ENCODE peak calls at places on chromosomes 3 and 15, in seven cellular contexts. One of them, this sample, is unnamed.

GRCh38 chr3:125140817-125141595 is 71.5 kb downstream of the SLC12A8 start:
- DNase-seq in gastrocnemius medialis: no peak
- DNase-seq in breast epithelium: no peak
- DNase-seq in sigmoid colon: no peak
- DNase-seq in ovary: no peak
- DNase-seq in uterus: no peak
- DNase-seq in heart left ventricle: no peak
- DNase-seq in this sample: no peak

GRCh38 chr3:105806361-105806760 is 62.5 kb downstream of the CBLB start:
- DNase-seq in heart left ventricle: no peak
- DNase-seq in ovary: no peak
- DNase-seq in sigmoid colon: no peak
- DNase-seq in gastrocnemius medialis: no peak
- DNase-seq in breast epithelium: no peak
- DNase-seq in uterus: no peak
- DNase-seq in this sample: no peak

GRCh38 chr15:38793181-38793580 is 228.6 kb upstream of the RASGRP1 start:
- DNase-seq in uterus: no peak
- DNase-seq in ovary: no peak
- DNase-seq in gastrocnemius medialis: no peak
- DNase-seq in breast epithelium: no peak
- DNase-seq in sigmoid colon: no peak
- DNase-seq in heart left ventricle: no peak
- DNase-seq in this sample: no peak

GRCh38 chr3:197750396-197750831 is 731 bp downstream of the FYTTD1 start:
- DNase-seq in ovary: peak; percentile 48
- DNase-seq in heart left ventricle: peak; percentile 65
- DNase-seq in uterus: peak; percentile 39
- DNase-seq in sigmoid colon: peak; percentile 83
- DNase-seq in gastrocnemius medialis: peak; percentile 38
- DNase-seq in breast epithelium: no peak
- DNase-seq in this sample: peak; percentile 72

GRCh38 chr3:189233225-189233858 is 61.6 kb downstream of the TPRG1 start:
- DNase-seq in sigmoid colon: no peak
- DNase-seq in breast epithelium: peak; percentile 54
- DNase-seq in ovary: peak; percentile 27
- DNase-seq in uterus: peak; percentile 46
- DNase-seq in gastrocnemius medialis: peak; percentile 3
- DNase-seq in heart left ventricle: peak; percentile 45
- DNase-seq in this sample: peak; percentile 46

GRCh38 chr3:181693280-181693679 is 18.4 kb upstream of the SOX2 start:
- DNase-seq in heart left ventricle: no peak
- DNase-seq in ovary: no peak
- DNase-seq in gastrocnemius medialis: no peak
- DNase-seq in sigmoid colon: no peak
- DNase-seq in uterus: no peak
- DNase-seq in breast epithelium: no peak
- DNase-seq in this sample: no peak

GRCh38 chr15:56732881-56733130 is 503 bp downstream of the ZNF280D start:
- DNase-seq in uterus: no peak
- DNase-seq in ovary: no peak
- DNase-seq in sigmoid colon: no peak
- DNase-seq in breast epithelium: no peak
- DNase-seq in gastrocnemius medialis: no peak
- DNase-seq in heart left ventricle: no peak
- DNase-seq in this sample: no peak

GRCh38 chr3:126287536-126288181 is 69.5 kb downstream of the KLF15 start:
- DNase-seq in ovary: peak; percentile 76
- DNase-seq in heart left ventricle: peak; percentile 69
- DNase-seq in gastrocnemius medialis: peak; percentile 67
- DNase-seq in uterus: peak; percentile 63
- DNase-seq in sigmoid colon: peak; percentile 92
- DNase-seq in breast epithelium: no peak
- DNase-seq in this sample: peak; percentile 51

GRCh38 chr15:53918180-53919079 is 59.8 kb upstream of the UNC13C start:
- DNase-seq in uterus: no peak
- DNase-seq in heart left ventricle: peak; percentile 33
- DNase-seq in gastrocnemius medialis: no peak
- DNase-seq in breast epithelium: no peak
- DNase-seq in ovary: no peak
- DNase-seq in sigmoid colon: no peak
- DNase-seq in this sample: no peak

GRCh38 chr15:78855746-78856145 is 16.9 kb upstream of the MORF4L1 start:
- DNase-seq in uterus: no peak
- DNase-seq in gastrocnemius medialis: no peak
- DNase-seq in breast epithelium: no peak
- DNase-seq in ovary: no peak
- DNase-seq in sigmoid colon: no peak
- DNase-seq in heart left ventricle: no peak
- DNase-seq in this sample: no peak

GRCh38 chr3:196499807-196500524 is 3.6 kb downstream of the RNF168 start:
- DNase-seq in heart left ventricle: no peak
- DNase-seq in sigmoid colon: no peak
- DNase-seq in ovary: no peak
- DNase-seq in breast epithelium: no peak
- DNase-seq in gastrocnemius medialis: no peak
- DNase-seq in uterus: no peak
- DNase-seq in this sample: no peak

GRCh38 chr3:78427303-78427702 is 1340.5 kb downstream of the ROBO1 start:
- DNase-seq in breast epithelium: no peak
- DNase-seq in ovary: no peak
- DNase-seq in gastrocnemius medialis: no peak
- DNase-seq in heart left ventricle: no peak
- DNase-seq in sigmoid colon: no peak
- DNase-seq in uterus: no peak
- DNase-seq in this sample: no peak

GRCh38 chr3:136070334-136070733 is 104.8 kb downstream of the PPP2R3A start:
- DNase-seq in uterus: peak; percentile 51
- DNase-seq in heart left ventricle: no peak
- DNase-seq in breast epithelium: no peak
- DNase-seq in gastrocnemius medialis: no peak
- DNase-seq in sigmoid colon: no peak
- DNase-seq in ovary: no peak
- DNase-seq in this sample: no peak

GRCh38 chr3:164418426-164418825 is 659.9 kb downstream of the SI start:
- DNase-seq in breast epithelium: no peak
- DNase-seq in gastrocnemius medialis: no peak
- DNase-seq in sigmoid colon: no peak
- DNase-seq in ovary: no peak
- DNase-seq in heart left ventricle: no peak
- DNase-seq in uterus: no peak
- DNase-seq in this sample: no peak

GRCh38 chr3:32278714-32279113 is 40.2 kb downstream of the CMTM8 start:
- DNase-seq in heart left ventricle: no peak
- DNase-seq in gastrocnemius medialis: no peak
- DNase-seq in ovary: no peak
- DNase-seq in sigmoid colon: no peak
- DNase-seq in uterus: no peak
- DNase-seq in breast epithelium: no peak
- DNase-seq in this sample: no peak

GRCh38 chr15:101006931-101007687 is 88.0 kb downstream of the LRRK1 start:
- DNase-seq in ovary: peak; percentile 74
- DNase-seq in sigmoid colon: peak; percentile 91
- DNase-seq in gastrocnemius medialis: peak; percentile 56
- DNase-seq in uterus: peak; percentile 83
- DNase-seq in breast epithelium: peak; percentile 78
- DNase-seq in heart left ventricle: peak; percentile 79
- DNase-seq in this sample: peak; percentile 80
- H3K4me3 ChIP-seq in ovary: no peak overlapping the region
- H3K4me3 ChIP-seq in sigmoid colon: no peak overlapping the region
- H3K4me3 ChIP-seq in gastrocnemius medialis: no peak overlapping the region
- H3K4me3 ChIP-seq in uterus: no peak overlapping the region
- H3K4me3 ChIP-seq in breast epithelium: peak overlapping the region; percentile 67
- H3K4me3 ChIP-seq in heart left ventricle: no peak overlapping the region
- H3K4me3 ChIP-seq in this sample: no peak overlapping the region

GRCh38 chr3:52693071-52693470 is 7.2 kb downstream of the GNL3 start:
- DNase-seq in ovary: no peak
- DNase-seq in heart left ventricle: no peak
- DNase-seq in breast epithelium: no peak
- DNase-seq in uterus: no peak
- DNase-seq in sigmoid colon: no peak
- DNase-seq in gastrocnemius medialis: no peak
- DNase-seq in this sample: no peak

GRCh38 chr3:52696830-52697621 is 8.6 kb downstream of the GLT8D1 start:
- DNase-seq in ovary: no peak
- DNase-seq in breast epithelium: no peak
- DNase-seq in gastrocnemius medialis: no peak
- DNase-seq in uterus: no peak
- DNase-seq in sigmoid colon: no peak
- DNase-seq in heart left ventricle: no peak
- DNase-seq in this sample: no peak

GRCh38 chr3:52694528-52695189 is 8.8 kb downstream of the GNL3 start:
- DNase-seq in gastrocnemius medialis: no peak
- DNase-seq in heart left ventricle: no peak
- DNase-seq in breast epithelium: no peak
- DNase-seq in uterus: no peak
- DNase-seq in ovary: no peak
- DNase-seq in sigmoid colon: no peak
- DNase-seq in this sample: no peak

GRCh38 chr3:52697622-52697946 is 8.0 kb downstream of the GLT8D1 start:
- DNase-seq in sigmoid colon: no peak
- DNase-seq in ovary: no peak
- DNase-seq in heart left ventricle: no peak
- DNase-seq in gastrocnemius medialis: no peak
- DNase-seq in breast epithelium: no peak
- DNase-seq in uterus: no peak
- DNase-seq in this sample: no peak

GRCh38 chr3:52695798-52696649 is 9.6 kb downstream of the GLT8D1 start:
- DNase-seq in heart left ventricle: no peak
- DNase-seq in uterus: no peak
- DNase-seq in sigmoid colon: no peak
- DNase-seq in breast epithelium: no peak
- DNase-seq in gastrocnemius medialis: no peak
- DNase-seq in ovary: no peak
- DNase-seq in this sample: no peak
- TF ChIP-seq POLR2A in heart left ventricle: no peak
- TF ChIP-seq POLR2A in uterus: no peak
- TF ChIP-seq POLR2A in sigmoid colon: no peak
- TF ChIP-seq POLR2A in breast epithelium: no peak
- TF ChIP-seq POLR2A in gastrocnemius medialis: no peak
- TF ChIP-seq POLR2A in ovary: no peak
- TF ChIP-seq POLR2A in this sample: no peak

DNA sequence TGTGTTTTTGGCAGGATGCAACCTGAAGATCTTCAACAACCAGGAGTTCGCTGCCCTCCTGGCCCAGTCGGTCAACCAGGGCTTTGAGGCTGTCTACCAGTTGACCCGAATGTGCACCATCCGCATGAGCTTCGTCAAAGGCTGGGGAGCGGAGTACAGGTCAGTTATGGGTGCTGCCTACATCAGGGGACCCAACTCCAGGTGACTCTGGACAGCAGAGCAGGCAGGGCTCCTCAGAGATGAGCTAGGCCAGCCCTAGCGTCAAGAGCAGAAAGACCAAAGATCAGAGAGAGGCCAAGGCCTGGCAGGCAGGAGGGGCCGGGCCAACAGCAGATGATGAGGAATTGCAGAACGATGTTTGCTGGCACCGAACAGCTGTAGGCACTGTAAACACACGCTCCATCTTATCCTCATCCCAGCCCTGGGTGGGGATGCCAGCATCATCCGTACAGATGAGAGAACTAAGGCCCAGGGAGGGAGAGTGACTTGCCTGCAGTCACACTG is 67.1 kb downstream of the AAGAB start:
- DNase-seq in heart left ventricle: peak; percentile 13
- DNase-seq in ovary: no peak
- DNase-seq in gastrocnemius medialis: no peak
- DNase-seq in sigmoid colon: peak; percentile 82
- DNase-seq in uterus: peak; percentile 21
- DNase-seq in breast epithelium: no peak
- DNase-seq in this sample: no peak
- H3K27ac ChIP-seq in heart left ventricle: peak overlapping the region; percentile 91
- H3K27ac ChIP-seq in ovary: no peak overlapping the region
- H3K27ac ChIP-seq in gastrocnemius medialis: peak overlapping the region; percentile 99
- H3K27ac ChIP-seq in sigmoid colon: peak overlapping the region; percentile 87
- H3K27ac ChIP-seq in uterus: peak overlapping the region; percentile 91
- H3K27ac ChIP-seq in breast epithelium: peak overlapping the region; percentile 68
- H3K27ac ChIP-seq in this sample: no peak overlapping the region

GRCh38 chr3:113057117-113057516 is 66.3 kb downstream of the GTPBP8 start:
- DNase-seq in breast epithelium: no peak
- DNase-seq in sigmoid colon: no peak
- DNase-seq in ovary: no peak
- DNase-seq in uterus: no peak
- DNase-seq in heart left ventricle: no peak
- DNase-seq in gastrocnemius medialis: no peak
- DNase-seq in this sample: no peak
- H3K4me3 ChIP-seq in breast epithelium: no peak overlapping the region
- H3K4me3 ChIP-seq in sigmoid colon: no peak overlapping the region
- H3K4me3 ChIP-seq in ovary: no peak overlapping the region
- H3K4me3 ChIP-seq in uterus: no peak overlapping the region
- H3K4me3 ChIP-seq in heart left ventricle: no peak overlapping the region
- H3K4me3 ChIP-seq in gastrocnemius medialis: no peak overlapping the region
- H3K4me3 ChIP-seq in this sample: no peak overlapping the region

GRCh38 chr3:93969443-93969842 is 4.3 kb downstream of the PROS1 start:
- DNase-seq in ovary: no peak
- DNase-seq in breast epithelium: no peak
- DNase-seq in gastrocnemius medialis: no peak
- DNase-seq in heart left ventricle: no peak
- DNase-seq in sigmoid colon: no peak
- DNase-seq in uterus: no peak
- DNase-seq in this sample: no peak

GRCh38 chr3:93969997-93970396 is 3.7 kb downstream of the PROS1 start:
- DNase-seq in sigmoid colon: no peak
- DNase-seq in breast epithelium: no peak
- DNase-seq in uterus: no peak
- DNase-seq in ovary: no peak
- DNase-seq in heart left ventricle: no peak
- DNase-seq in gastrocnemius medialis: no peak
- DNase-seq in this sample: no peak

DNA sequence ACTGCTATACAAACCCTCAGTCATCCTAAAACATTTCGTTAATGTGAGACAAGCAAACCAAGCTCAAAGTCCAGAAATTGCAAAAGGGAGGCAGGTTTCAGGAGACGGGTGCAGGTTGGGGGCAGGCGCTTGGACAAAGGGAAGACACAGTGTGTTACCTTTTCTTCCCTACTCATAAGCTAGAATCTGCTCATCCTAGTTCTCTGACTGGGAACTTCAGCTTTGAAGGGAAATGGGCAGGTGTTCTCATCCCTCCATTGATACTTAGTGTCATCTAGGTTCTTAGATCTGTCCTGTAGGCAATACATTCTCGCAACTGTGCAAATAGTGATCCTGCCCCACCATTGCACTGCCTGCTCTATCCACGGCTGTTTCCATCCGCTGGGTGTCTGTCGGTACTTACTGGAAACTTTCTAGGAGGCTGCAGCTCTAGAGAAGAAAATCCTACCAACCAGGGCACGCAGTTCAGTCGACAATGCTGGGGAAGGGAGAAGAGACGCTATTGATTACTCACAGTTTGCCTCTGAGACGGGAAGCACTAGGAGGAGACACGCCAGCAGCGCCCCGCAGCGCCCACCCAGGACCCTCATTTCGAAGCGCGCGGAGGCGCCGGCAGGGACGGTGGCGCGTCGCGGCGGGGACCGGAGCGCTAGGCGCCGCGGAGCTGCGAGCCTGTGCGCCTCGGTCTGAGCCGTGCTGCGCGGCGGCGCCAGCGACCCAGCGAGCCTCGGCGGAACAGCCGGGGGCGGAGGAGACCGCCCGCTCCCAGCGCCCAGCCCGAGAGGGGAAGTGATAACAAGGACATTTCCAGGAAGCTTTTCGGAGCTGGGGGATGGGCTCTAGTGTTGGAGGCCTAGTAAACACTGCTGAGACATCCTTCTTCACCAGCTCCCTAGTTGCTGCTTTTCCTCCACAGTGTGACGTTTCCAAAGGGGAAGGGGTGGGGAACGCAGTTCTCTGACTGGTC is at the start of gene PROS1:
- DNase-seq in gastrocnemius medialis: peak; percentile 64
- DNase-seq in heart left ventricle: peak; percentile 89
- DNase-seq in ovary: peak; percentile 88
- DNase-seq in uterus: peak; percentile 88
- DNase-seq in sigmoid colon: peak; percentile 92
- DNase-seq in breast epithelium: peak; percentile 66
- DNase-seq in this sample: peak; percentile 88
- TF ChIP-seq POLR2A in gastrocnemius medialis: peak; percentile 28
- TF ChIP-seq POLR2A in heart left ventricle: no peak
- TF ChIP-seq POLR2A in ovary: peak; percentile 65
- TF ChIP-seq POLR2A in uterus: peak; percentile 54
- TF ChIP-seq POLR2A in sigmoid colon: no peak
- TF ChIP-seq POLR2A in breast epithelium: no peak
- TF ChIP-seq POLR2A in this sample: peak; percentile 88

This sample was measured in right lobe of liver.